ENCODE peak calls at places on chromosomes 5 and 9, in ten cellular contexts. M, D, V, S, C, J, I, R, W and K are unnamed samples.

GRCh38 chr5:45507174-45507573 is 189.0 kb downstream of the HCN1 start:
- DNase-seq in M (no peak), D (no peak), V (no peak), S (no peak), C (no peak), J (no peak), I (no peak), R (no peak), W (peak), K (peak)

GRCh38 chr9:5869315-5870019 is 21.2 kb upstream of the MLANA start:
- DNase-seq in M (no peak), D (peak), V (no peak), S (peak), C (no peak), J (peak), I (no peak), R (no peak), W (no peak), K (no peak)

GRCh38 chr5:133612021-133612860 is at the start of gene FSTL4:
- DNase-seq in M (no peak), D (peak), V (no peak), S (no peak), C (no peak), J (peak), I (peak), R (peak), W (no peak), K (no peak)

GRCh38 chr9:74120470-74120869 is 376.7 kb upstream of the RORB start:
- DNase-seq in M (no peak), D (no peak), V (no peak), S (no peak), C (no peak), J (peak), I (no peak), R (no peak), W (no peak), K (no peak)

GRCh38 chr5:38607930-38608545 is 51.6 kb upstream of the LIFR start:
- DNase-seq in M (no peak), D (no peak), V (no peak), S (peak), C (no peak), J (no peak), I (no peak), R (no peak), W (peak), K (no peak)

GRCh38 chr9:131589993-131590392 is 44.7 kb downstream of the PRRT1B start:
- DNase-seq in M (no peak), D (no peak), V (no peak), S (no peak), C (no peak), J (no peak), I (no peak), R (no peak), W (no peak), K (no peak)

GRCh38 chr5:61915646-61916045 is 390.4 kb upstream of the KIF2A start:
- DNase-seq in M (no peak), D (no peak), V (no peak), S (no peak), C (no peak), J (no peak), I (no peak), R (no peak), W (no peak), K (no peak)

GRCh38 chr5:80672140-80672736 is 17.5 kb upstream of the DHFR start:
- DNase-seq in M (peak), D (peak), V (peak), S (peak), C (peak), J (peak), I (peak), R (peak), W (peak), K (peak)

GRCh38 chr5:109744261-109744660 is 54.5 kb downstream of the MAN2A1 start:
- DNase-seq in M (no peak), D (no peak), V (no peak), S (no peak), C (no peak), J (no peak), I (no peak), R (no peak), W (no peak), K (no peak)

GRCh38 chr5:90096415-90097081 is 313.0 kb downstream of the CETN3 start:
- DNase-seq in M (no peak), D (no peak), V (no peak), S (peak), C (no peak), J (peak), I (peak), R (no peak), W (peak), K (no peak)

GRCh38 chr9:70902705-70903131 is 218.7 kb downstream of the TRPM3 start:
- DNase-seq in M (peak), D (no peak), V (no peak), S (peak), C (no peak), J (peak), I (no peak), R (no peak), W (peak), K (no peak)

GRCh38 chr9:75087279-75087823 is 604 bp downstream of the NMRK1 start:
- DNase-seq in M (no peak), D (peak), V (no peak), S (peak), C (peak), J (peak), I (no peak), R (no peak), W (peak), K (peak)

GRCh38 chr5:167699434-167699833 is 592.0 kb upstream of the WWC1 start:
- DNase-seq in M (peak), D (no peak), V (no peak), S (peak), C (no peak), J (peak), I (peak), R (no peak), W (peak), K (no peak)

GRCh38 chr5:151628112-151628823 is 37.1 kb upstream of the FAT2 start:
- DNase-seq in M (no peak), D (no peak), V (no peak), S (peak), C (no peak), J (peak), I (no peak), R (no peak), W (peak), K (no peak)

GRCh38 chr5:132850066-132850465 is 16.2 kb downstream of the GDF9 start:
- DNase-seq in M (no peak), D (no peak), V (no peak), S (peak), C (no peak), J (no peak), I (no peak), R (no peak), W (no peak), K (no peak)

GRCh38 chr9:78130004-78130403 is 98.4 kb upstream of the GNAQ start:
- DNase-seq in M (peak), D (no peak), V (peak), S (peak), C (no peak), J (peak), I (no peak), R (no peak), W (peak), K (peak)

GRCh38 chr5:107820339-107820880 is 149.7 kb upstream of the EFNA5 start:
- DNase-seq in M (no peak), D (no peak), V (no peak), S (no peak), C (no peak), J (no peak), I (no peak), R (no peak), W (no peak), K (no peak)

GRCh38 chr5:12080761-12081160 is 176.5 kb upstream of the CTNND2 start:
- DNase-seq in M (no peak), D (no peak), V (no peak), S (no peak), C (no peak), J (no peak), I (no peak), R (no peak), W (no peak), K (no peak)

GRCh38 chr5:173309731-173310130 is 18.5 kb downstream of the STC2 start:
- DNase-seq in M (no peak), D (no peak), V (no peak), S (no peak), C (no peak), J (no peak), I (no peak), R (no peak), W (no peak), K (no peak)

GRCh38 chr5:159353661-159354252 is 23.5 kb upstream of the IL12B start:
- DNase-seq in M (no peak), D (no peak), V (no peak), S (no peak), C (no peak), J (no peak), I (no peak), R (no peak), W (no peak), K (no peak)

GRCh38 chr9:94867281-94867841 is 140.9 kb downstream of the AOPEP start:
- DNase-seq in M (no peak), D (no peak), V (no peak), S (peak), C (no peak), J (peak), I (no peak), R (peak), W (peak), K (no peak)

GRCh38 chr9:122158202-122158601 is 1.4 kb downstream of the NDUFA8 start:
- DNase-seq in M (peak), D (peak), V (peak), S (peak), C (peak), J (peak), I (no peak), R (no peak), W (peak), K (peak)

GRCh38 chr9:21210311-21210710 is 3.4 kb upstream of the IFNA10 start:
- DNase-seq in M (no peak), D (no peak), V (no peak), S (no peak), C (no peak), J (no peak), I (no peak), R (no peak), W (no peak), K (no peak)

GRCh38 chr5:53362521-53362941 is 117.9 kb upstream of the FST start:
- DNase-seq in M (peak), D (no peak), V (no peak), S (peak), C (no peak), J (peak), I (no peak), R (no peak), W (peak), K (no peak)

GRCh38 chr5:177023247-177023703 is 779 bp downstream of the ZNF346 start:
- DNase-seq in M (no peak), D (peak), V (no peak), S (peak), C (peak), J (peak), I (peak), R (no peak), W (no peak), K (no peak)

GRCh38 chr9:130345993-130346385 is 80.4 kb downstream of the HMCN2 start:
- DNase-seq in M (no peak), D (no peak), V (no peak), S (no peak), C (no peak), J (no peak), I (no peak), R (no peak), W (no peak), K (no peak)

GRCh38 chr9:132494857-132495256 is 84.8 kb downstream of the CFAP77 start:
- DNase-seq in M (no peak), D (no peak), V (no peak), S (no peak), C (no peak), J (no peak), I (no peak), R (no peak), W (no peak), K (no peak)

GRCh38 chr9:110130791-110131416 is 77.1 kb downstream of the C9orf152 start:
- DNase-seq in M (no peak), D (no peak), V (no peak), S (no peak), C (no peak), J (no peak), I (no peak), R (no peak), W (no peak), K (no peak)

GRCh38 chr5:82111191-82111590 is 139.4 kb downstream of the ATG10 start:
- DNase-seq in M (no peak), D (no peak), V (no peak), S (no peak), C (no peak), J (no peak), I (no peak), R (no peak), W (peak), K (no peak)

GRCh38 chr9:137441289-137441934 is at the start of gene ENTPD8:
- DNase-seq in M (no peak), D (peak), V (no peak), S (no peak), C (no peak), J (peak), I (no peak), R (peak), W (no peak), K (no peak)

GRCh38 chr5:78287833-78288232 is 6.7 kb downstream of the AP3B1 start:
- DNase-seq in M (peak), D (no peak), V (no peak), S (peak), C (no peak), J (peak), I (no peak), R (no peak), W (peak), K (peak)

GRCh38 chr5:154505567-154505966 is 27.5 kb upstream of the HAND1 start:
- DNase-seq in M (no peak), D (no peak), V (no peak), S (no peak), C (no peak), J (no peak), I (no peak), R (peak), W (no peak), K (no peak)

GRCh38 chr5:112203229-112203628 is 215.8 kb downstream of the EPB41L4A start:
- DNase-seq in M (no peak), D (no peak), V (no peak), S (no peak), C (no peak), J (peak), I (no peak), R (no peak), W (no peak), K (no peak)